ENCODE peak calls at places on chromosomes 4 and X, in five cellular contexts. U, I, M, Q and B are unnamed samples.

GRCh38 chr4:109414938-109415337 is 18.7 kb upstream of the SEC24B start:
- DNase-seq in U (no peak), I (no peak), M (no peak), Q (no peak), B (no peak)

GRCh38 chr4:22299678-22300077 is 216.2 kb downstream of the ADGRA3 start:
- DNase-seq in U (no peak), I (no peak), M (no peak), Q (no peak), B (no peak)

GRCh38 chrX:41014776-41015175 is 70.5 kb upstream of the USP9X start:
- DNase-seq in U (peak), I (no peak), M (no peak), Q (no peak), B (no peak)

GRCh38 chr4:4225915-4226605 is 669 bp downstream of the OTOP1 start:
- DNase-seq in U (no peak), I (no peak), M (no peak), Q (no peak), B (no peak)

GRCh38 chrX:9293051-9293496 is 171.8 kb upstream of the TBL1X start:
- DNase-seq in U (no peak), I (no peak), M (no peak), Q (no peak), B (no peak)

GRCh38 chrX:37347420-37347819 is 1.7 kb upstream of the PRRG1 start:
- DNase-seq in U (peak), I (no peak), M (no peak), Q (no peak), B (no peak)

GRCh38 chrX:134377537-134377936 is 82.4 kb upstream of the HPRT1 start:
- DNase-seq in U (peak), I (no peak), M (peak), Q (no peak), B (no peak)

GRCh38 chr4:101419324-101420135 is 72.2 kb upstream of the PPP3CA start:
- DNase-seq in U (peak), I (no peak), M (no peak), Q (no peak), B (no peak)

GRCh38 chr4:23835814-23836478 is 53.9 kb downstream of the PPARGC1A start:
- DNase-seq in U (no peak), I (no peak), M (no peak), Q (no peak), B (no peak)

GRCh38 chrX:31279359-31279758 is 207.5 kb upstream of the FTHL17 start:
- DNase-seq in U (peak), I (no peak), M (no peak), Q (no peak), B (no peak)

GRCh38 chr4:13546374-13546854 is 2.1 kb upstream of the NKX3-2 start:
- DNase-seq in U (no peak), I (no peak), M (no peak), Q (no peak), B (no peak)

GRCh38 chrX:17262123-17262522 is 112.9 kb upstream of the NHS start:
- DNase-seq in U (no peak), I (no peak), M (no peak), Q (no peak), B (no peak)

GRCh38 chr4:8370835-8371234 is 69.7 kb downstream of the ACOX3 start:
- DNase-seq in U (no peak), I (no peak), M (no peak), Q (no peak), B (no peak)

GRCh38 chr4:189046642-189047041 is 894.0 kb upstream of the FRG1 start:
- DNase-seq in U (no peak), I (no peak), M (no peak), Q (no peak), B (no peak)

GRCh38 chrX:15328821-15329220 is 6.5 kb downstream of the PIGA start:
- DNase-seq in U (no peak), I (no peak), M (no peak), Q (no peak), B (no peak)

GRCh38 chrX:150429577-150429976 is 66.5 kb downstream of the MAMLD1 start:
- DNase-seq in U (peak), I (no peak), M (no peak), Q (no peak), B (no peak)

GRCh38 chr4:177108708-177109107 is 201.0 kb upstream of the NEIL3 start:
- DNase-seq in U (peak), I (no peak), M (no peak), Q (no peak), B (no peak)

GRCh38 chrX:71870337-71871098 is 40.1 kb upstream of the NHSL2 start:
- DNase-seq in U (peak), I (no peak), M (no peak), Q (no peak), B (no peak)

GRCh38 chrX:1595711-1596060 is 4.3 kb downstream of the AKAP17A start:
- DNase-seq in U (no peak), I (no peak), M (no peak), Q (no peak), B (peak)

GRCh38 chr4:173697840-173698239 is 167.8 kb upstream of the HAND2 start:
- DNase-seq in U (no peak), I (no peak), M (no peak), Q (no peak), B (no peak)

GRCh38 chr4:1759818-1760223 is 33.3 kb upstream of the FGFR3 start:
- DNase-seq in U (no peak), I (no peak), M (no peak), Q (no peak), B (no peak)

GRCh38 chr4:158822348-158822747 is 53.5 kb downstream of the FNIP2 start:
- DNase-seq in U (no peak), I (no peak), M (no peak), Q (no peak), B (no peak)

GRCh38 chr4:150447356-150447755 is 134.6 kb upstream of the MAB21L2 start:
- DNase-seq in U (no peak), I (no peak), M (no peak), Q (no peak), B (no peak)

GRCh38 chr4:11625206-11625605 is 196.5 kb upstream of the HS3ST1 start:
- DNase-seq in U (no peak), I (peak), M (peak), Q (no peak), B (no peak)

GRCh38 chrX:71301195-71301924 is at the start of gene ITGB1BP2:
- DNase-seq in U (peak), I (no peak), M (no peak), Q (no peak), B (no peak)

GRCh38 chrX:40109288-40110008 is 11.7 kb upstream of the BCOR start:
- DNase-seq in U (peak), I (peak), M (peak), Q (no peak), B (peak)

GRCh38 chrX:30538271-30538670 is 39.3 kb downstream of the TASL start:
- DNase-seq in U (no peak), I (no peak), M (no peak), Q (no peak), B (no peak)

GRCh38 chrX:81120936-81121351 is 80.8 kb downstream of the HMGN5 start:
- DNase-seq in U (peak), I (peak), M (peak), Q (peak), B (no peak)

GRCh38 chr4:141134051-141134450 is 782 bp upstream of the RNF150 start:
- DNase-seq in U (no peak), I (no peak), M (no peak), Q (no peak), B (no peak)

GRCh38 chr4:141130947-141131545 is 2.2 kb downstream of the RNF150 start:
- DNase-seq in U (no peak), I (no peak), M (no peak), Q (no peak), B (no peak)

GRCh38 chr4:141132689-141133145 is 552 bp downstream of the RNF150 start:
- DNase-seq in U (no peak), I (peak), M (peak), Q (peak), B (peak)

GRCh38 chr4:141133146-141134006 is at the start of gene RNF150:
- DNase-seq in U (peak), I (peak), M (peak), Q (peak), B (peak)

GRCh38 chr4:141131738-141132688 is 1.3 kb downstream of the RNF150 start:
- DNase-seq in U (no peak), I (peak), M (peak), Q (no peak), B (peak)
- TF ChIP-seq POLR2A in U (no peak), I (no peak), M (no peak), Q (no peak), B (no peak)

GRCh38 chr4:153684182-153685073 is at the start of gene TLR2:
- DNase-seq in U (peak), I (peak), M (peak), Q (peak), B (peak)
- TF ChIP-seq POLR2A in U (no peak), I (peak), M (no peak), Q (no peak), B (peak)

DNA sequence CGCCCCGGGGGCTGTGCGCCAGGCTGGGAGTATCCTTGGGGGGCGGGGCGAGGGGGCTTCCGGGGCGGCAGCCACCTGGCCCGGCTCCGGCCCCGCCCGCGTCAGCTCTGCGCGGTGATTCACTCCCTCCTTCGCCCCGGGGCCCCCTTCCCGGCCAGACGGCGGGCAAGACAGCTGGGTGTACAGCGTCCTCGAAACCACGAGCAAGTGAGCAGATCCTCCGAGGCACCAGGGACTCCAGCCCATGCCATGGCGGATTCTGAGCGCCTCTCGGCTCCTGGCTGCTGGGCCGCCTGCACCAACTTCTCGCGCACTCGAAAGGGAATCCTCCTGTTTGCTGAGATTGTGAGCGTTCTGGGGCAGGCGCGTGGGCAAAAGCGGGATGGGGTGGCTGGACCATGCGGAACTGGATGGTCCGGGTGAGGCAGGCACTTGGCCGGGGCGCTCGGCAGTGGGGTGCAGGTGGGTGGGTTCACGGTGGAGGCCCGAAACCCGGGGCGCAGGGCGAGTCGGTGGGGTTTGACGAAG is at the start of gene PLP2:
- DNase-seq in U (peak), I (peak), M (peak), Q (peak), B (peak)
- TF ChIP-seq POLR2A in U (peak), I (peak), M (no peak), Q (no peak), B (no peak)

DNA sequence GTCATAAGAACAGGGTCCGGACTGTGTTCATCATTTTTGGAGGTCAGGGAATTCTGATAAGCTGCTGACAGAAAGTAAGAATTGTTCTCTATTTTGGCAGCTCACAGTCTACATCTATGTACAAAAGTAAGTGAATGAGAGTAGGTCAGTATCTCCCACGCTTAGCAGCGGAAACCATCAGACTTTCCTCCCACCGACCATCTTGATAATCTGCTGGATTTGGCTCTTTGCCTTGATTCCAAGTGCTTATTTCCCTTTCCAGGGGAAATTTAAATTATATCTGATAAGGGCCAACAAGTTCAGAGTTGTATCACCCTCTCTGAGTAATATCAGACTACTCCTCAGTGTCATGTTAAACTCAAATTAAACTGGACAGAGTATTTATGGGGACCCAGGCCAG is 118.0 kb downstream of the CAMK2D start:
- DNase-seq in U (no peak), I (no peak), M (no peak), Q (no peak), B (no peak)
- TF ChIP-seq POLR2A in U (no peak), I (no peak), M (no peak), Q (no peak), B (no peak)

GRCh38 chr4:154743683-154744340 is at the start of gene LRAT:
- DNase-seq in U (no peak), I (peak), M (peak), Q (peak), B (peak)
- TF ChIP-seq POLR2A in U (no peak), I (no peak), M (no peak), Q (no peak), B (no peak)

GRCh38 chr4:26859762-26860156 is 882 bp upstream of the STIM2 start:
- DNase-seq in U (no peak), I (no peak), M (no peak), Q (no peak), B (no peak)

GRCh38 chr4:26858035-26858918 is 2.4 kb upstream of the STIM2 start:
- DNase-seq in U (no peak), I (no peak), M (no peak), Q (no peak), B (no peak)

GRCh38 chr4:26856906-26857277 is 3.7 kb upstream of the STIM2 start:
- DNase-seq in U (no peak), I (no peak), M (no peak), Q (no peak), B (no peak)

GRCh38 chr4:26858947-26859401 is 1.7 kb upstream of the STIM2 start:
- DNase-seq in U (peak), I (no peak), M (no peak), Q (no peak), B (no peak)

GRCh38 chr4:26857278-26858034 is 3.2 kb upstream of the STIM2 start:
- DNase-seq in U (peak), I (peak), M (peak), Q (peak), B (peak)
- TF ChIP-seq POLR2A in U (peak), I (peak), M (peak), Q (no peak), B (no peak)

GRCh38 chr4:75698162-75698962 is 25.2 kb upstream of the G3BP2 start:
- DNase-seq in U (peak), I (no peak), M (no peak), Q (no peak), B (no peak)
- TF ChIP-seq POLR2A in U (no peak), I (no peak), M (no peak), Q (no peak), B (no peak)

GRCh38 chr4:103012085-103012484 is 7.4 kb downstream of the SLC9B1 start:
- DNase-seq in U (no peak), I (no peak), M (no peak), Q (no peak), B (no peak)

GRCh38 chr4:103012594-103012993 is 6.9 kb downstream of the SLC9B1 start:
- DNase-seq in U (no peak), I (no peak), M (no peak), Q (no peak), B (no peak)

GRCh38 chr4:103010827-103011226 is 8.7 kb downstream of the SLC9B1 start:
- DNase-seq in U (no peak), I (no peak), M (no peak), Q (no peak), B (no peak)

GRCh38 chr4:103008875-103009729 is 10.4 kb downstream of the SLC9B1 start:
- DNase-seq in U (peak), I (no peak), M (no peak), Q (no peak), B (no peak)

DNA sequence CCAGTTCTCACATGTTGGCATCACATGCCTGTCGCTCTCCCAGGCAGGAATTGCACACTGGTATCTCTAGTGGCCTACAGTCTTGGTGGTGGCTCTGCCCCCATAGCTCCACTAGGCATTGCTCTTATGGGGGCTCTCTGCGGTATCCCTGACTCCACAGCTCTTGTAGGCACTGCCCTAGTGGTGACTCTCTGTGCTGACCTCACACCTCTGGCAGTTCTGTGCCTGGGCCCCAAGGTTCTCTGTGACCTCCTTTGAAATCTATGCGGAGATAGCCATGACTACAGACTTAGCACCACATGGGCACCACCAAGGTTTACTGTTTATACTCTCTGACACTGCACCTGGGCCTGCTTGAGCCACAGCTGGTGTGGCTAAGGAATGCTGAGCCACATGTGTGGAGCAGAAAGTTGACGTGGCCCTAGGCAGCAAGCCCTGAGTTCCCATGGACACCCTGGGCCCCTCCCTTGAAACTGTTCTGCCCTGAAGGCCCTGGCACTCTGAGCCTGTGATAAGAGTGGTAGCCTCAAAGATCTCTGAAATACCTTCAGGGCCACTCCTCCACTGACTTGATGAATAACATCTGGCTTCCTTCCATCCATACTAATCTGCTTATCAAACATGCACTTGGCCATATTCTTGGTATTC is 8.0 kb downstream of the SLC9B1 start:
- DNase-seq in U (no peak), I (no peak), M (peak), Q (no peak), B (no peak)
- TF ChIP-seq POLR2A in U (no peak), I (no peak), M (no peak), Q (no peak), B (no peak)

DNA sequence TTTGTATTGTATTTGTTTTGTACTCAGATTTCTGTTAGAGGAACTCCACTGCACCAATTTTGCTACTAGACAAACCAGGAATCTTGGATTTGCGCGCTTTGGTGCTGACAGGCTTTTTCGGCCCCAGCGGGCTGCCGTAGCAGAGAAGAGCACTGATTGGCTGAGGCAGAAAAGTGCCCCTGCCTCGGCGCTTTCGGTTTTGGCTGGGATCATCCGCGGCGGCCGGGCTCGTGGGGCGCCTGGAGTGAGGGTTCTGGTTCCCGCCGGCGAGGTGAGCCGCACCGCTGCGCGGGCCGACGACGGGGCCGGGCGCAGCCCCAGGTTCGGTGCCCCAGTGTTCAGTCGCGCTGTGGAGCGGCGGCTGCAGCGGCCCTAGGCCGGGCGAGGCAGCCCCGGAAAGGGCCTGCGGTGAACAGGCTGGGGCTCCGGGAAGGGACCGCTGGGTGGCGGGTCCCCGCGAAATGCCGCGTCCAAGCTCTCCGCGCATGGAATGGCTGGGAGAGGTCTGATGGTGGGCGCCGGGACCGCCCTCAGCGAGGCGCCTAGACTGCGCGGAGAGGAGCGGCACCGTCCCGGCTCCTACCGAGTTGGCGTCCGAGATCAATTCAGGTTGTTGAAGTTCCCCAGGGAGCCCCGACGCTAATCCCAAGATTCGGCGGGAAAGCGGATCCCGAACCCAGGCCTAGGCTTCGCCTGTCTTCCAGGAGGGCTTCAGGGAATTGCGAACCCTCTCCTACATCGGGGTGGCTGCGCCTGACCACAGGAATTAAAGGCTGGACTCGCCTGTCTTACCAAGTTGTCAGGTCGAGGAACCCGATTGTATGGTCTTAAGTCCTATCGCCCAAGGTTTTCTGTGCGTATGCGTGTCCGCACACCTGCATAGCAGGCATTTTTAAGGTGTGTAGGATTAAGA is at the start of gene LSM6:
- DNase-seq in U (peak), I (peak), M (peak), Q (peak), B (peak)
- TF ChIP-seq POLR2A in U (peak), I (peak), M (no peak), Q (peak), B (no peak)

DNA sequence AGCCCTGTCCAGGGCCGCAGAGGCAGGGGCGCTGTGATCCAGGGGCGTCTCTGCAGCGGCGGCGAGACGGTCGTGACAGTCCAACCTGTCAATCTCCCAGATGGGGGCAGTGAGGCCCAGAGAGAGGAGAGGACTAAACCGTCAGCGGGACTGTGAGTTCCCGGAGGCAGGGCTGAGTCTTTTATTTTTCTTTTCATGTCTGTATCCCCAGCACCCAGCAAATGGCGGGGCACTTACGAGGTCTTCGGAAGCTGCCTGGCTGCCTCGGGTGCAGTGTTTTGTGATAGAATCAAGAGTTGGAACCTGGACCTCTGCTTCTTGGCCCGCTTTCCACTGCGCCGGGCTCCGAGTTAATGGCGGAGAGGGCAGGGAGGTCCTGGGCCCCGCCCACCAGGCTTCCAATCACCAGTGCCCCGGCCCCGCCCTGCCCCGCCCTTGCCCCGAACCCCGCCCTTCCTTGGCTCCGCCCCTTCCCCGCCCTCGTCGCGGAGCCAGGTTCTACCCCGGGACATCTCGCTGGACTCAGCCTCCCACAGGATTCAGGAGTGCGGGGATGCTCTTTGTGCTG is 35.3 kb upstream of the GRPEL1 start:
- DNase-seq in U (peak), I (peak), M (peak), Q (peak), B (peak)
- TF ChIP-seq POLR2A in U (peak), I (peak), M (no peak), Q (peak), B (peak)